ENCODE peak calls at places on chromosome 5, in four cellular contexts. G is H1, H is SK-N-SH, P is HepG2. W is an unnamed sample.

GRCh38 chr5:88875609-88876234 is 7.3 kb downstream of the MEF2C start:
- DNase-seq in G (no peak), H (no peak), P (no peak), W (no peak)

GRCh38 chr5:146828385-146828784 is 50.2 kb downstream of the PPP2R2B start:
- DNase-seq in G (no peak), H (peak; percentile 47), P (no peak), W (no peak)

GRCh38 chr5:140822281-140822629 is 842 bp downstream of the PCDHA5 start:
- DNase-seq in G (no peak), H (no peak), P (no peak), W (no peak)

GRCh38 chr5:157109744-157110143 is 900 bp upstream of the HAVCR2 start:
- DNase-seq in G (no peak), H (no peak), P (no peak), W (no peak)

GRCh38 chr5:2536632-2537031 is 214.8 kb downstream of the IRX2 start:
- DNase-seq in G (no peak), H (no peak), P (no peak), W (no peak)

GRCh38 chr5:150166193-150167162 is at the start of gene CDX1:
- DNase-seq in G (no peak), H (peak; percentile 68), P (no peak), W (no peak)

GRCh38 chr5:151903243-151903653 is 21.4 kb downstream of the GLRA1 start:
- DNase-seq in G (no peak), H (no peak), P (no peak), W (no peak)

GRCh38 chr5:125258610-125259009 is 512.2 kb upstream of the ZNF608 start:
- DNase-seq in G (no peak), H (no peak), P (no peak), W (no peak)

GRCh38 chr5:45105491-45105994 is 296.8 kb downstream of the MRPS30 start:
- DNase-seq in G (no peak), H (no peak), P (no peak), W (no peak)

GRCh38 chr5:34415559-34416198 is 240.4 kb upstream of the RAI14 start:
- DNase-seq in G (no peak), H (no peak), P (no peak), W (no peak)

GRCh38 chr5:4225741-4226140 is 630.1 kb downstream of the IRX1 start:
- DNase-seq in G (no peak), H (no peak), P (no peak), W (no peak)

GRCh38 chr5:143181173-143181572 is 222.3 kb downstream of the NR3C1 start:
- DNase-seq in G (no peak), H (no peak), P (no peak), W (no peak)

GRCh38 chr5:142824391-142824790 is 54.2 kb downstream of the ARHGAP26 start:
- DNase-seq in G (no peak), H (no peak), P (no peak), W (no peak)

GRCh38 chr5:74233571-74233970 is 407.0 kb downstream of the ENC1 start:
- DNase-seq in G (no peak), H (no peak), P (no peak), W (no peak)

GRCh38 chr5:61525573-61526142 is 193.6 kb downstream of the ZSWIM6 start:
- DNase-seq in G (no peak), H (no peak), P (no peak), W (no peak)

GRCh38 chr5:5585751-5586341 is 163.4 kb downstream of the ICE1 start:
- DNase-seq in G (no peak), H (no peak), P (no peak), W (no peak)

GRCh38 chr5:1103505-1104326 is 8.1 kb downstream of the SLC12A7 start:
- DNase-seq in G (no peak), H (no peak), P (peak; percentile 47), W (peak; percentile 53)

GRCh38 chr5:145976431-145977155 is 40.2 kb downstream of the SH3RF2 start:
- DNase-seq in G (no peak), H (no peak), P (no peak), W (no peak)

DNA sequence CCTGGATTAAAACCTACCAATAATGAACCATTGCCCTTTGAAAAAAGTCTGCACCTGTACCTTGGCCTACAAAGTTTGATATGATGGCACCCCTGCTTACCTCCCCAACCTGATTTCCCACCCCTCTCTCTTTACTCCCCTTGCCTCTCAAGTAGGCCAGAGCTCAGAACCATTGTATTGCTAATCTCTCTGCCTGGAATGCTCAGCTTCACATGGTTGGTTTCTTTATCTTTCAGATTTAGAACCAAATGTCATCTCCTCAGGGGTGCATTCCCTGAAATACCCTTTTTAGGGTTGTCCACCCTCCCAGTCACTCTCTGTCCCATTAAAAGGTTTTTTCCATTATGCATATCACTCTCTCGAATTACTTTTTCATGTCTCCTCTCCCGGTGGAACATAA is 116.6 kb upstream of the VCAN start:
- DNase-seq in G (peak; percentile 52), H (no peak), P (no peak), W (no peak)
- TF ChIP-seq CHD2 in G (peak; percentile 63), H (no peak), P (no peak), W (no peak)

GRCh38 chr5:158845941-158846340 is 253.8 kb downstream of the EBF1 start:
- DNase-seq in G (no peak), H (no peak), P (no peak), W (no peak)

GRCh38 chr5:158840193-158840592 is 259.5 kb downstream of the EBF1 start:
- DNase-seq in G (no peak), H (no peak), P (no peak), W (no peak)

GRCh38 chr5:158841481-158841880 is 258.2 kb downstream of the EBF1 start:
- DNase-seq in G (no peak), H (no peak), P (no peak), W (no peak)

GRCh38 chr5:158841918-158842317 is 257.8 kb downstream of the EBF1 start:
- DNase-seq in G (no peak), H (no peak), P (no peak), W (no peak)

GRCh38 chr5:158843305-158843704 is 256.4 kb downstream of the EBF1 start:
- DNase-seq in G (no peak), H (no peak), P (no peak), W (no peak)
- TF ChIP-seq CHD2 in G (no peak), H (no peak), P (no peak), W (no peak)

GRCh38 chr5:39186722-39187539 is 32.4 kb downstream of the FYB1 start:
- DNase-seq in G (no peak), H (no peak), P (no peak), W (no peak)
- TF ChIP-seq CHD2 in G (no peak), H (no peak), P (no peak), W (no peak)

GRCh38 chr5:84292000-84292642 is 92.6 kb downstream of the EDIL3 start:
- DNase-seq in G (no peak), H (no peak), P (no peak), W (no peak)

GRCh38 chr5:84286662-84287061 is 98.0 kb downstream of the EDIL3 start:
- DNase-seq in G (no peak), H (no peak), P (no peak), W (no peak)

GRCh38 chr5:84290161-84290560 is 94.5 kb downstream of the EDIL3 start:
- DNase-seq in G (no peak), H (no peak), P (no peak), W (no peak)

GRCh38 chr5:84290673-84291072 is 94.0 kb downstream of the EDIL3 start:
- DNase-seq in G (no peak), H (no peak), P (no peak), W (no peak)

GRCh38 chr5:84287964-84288363 is 96.7 kb downstream of the EDIL3 start:
- DNase-seq in G (no peak), H (no peak), P (no peak), W (no peak)
- TF ChIP-seq CHD2 in G (no peak), H (no peak), P (no peak), W (no peak)

DNA sequence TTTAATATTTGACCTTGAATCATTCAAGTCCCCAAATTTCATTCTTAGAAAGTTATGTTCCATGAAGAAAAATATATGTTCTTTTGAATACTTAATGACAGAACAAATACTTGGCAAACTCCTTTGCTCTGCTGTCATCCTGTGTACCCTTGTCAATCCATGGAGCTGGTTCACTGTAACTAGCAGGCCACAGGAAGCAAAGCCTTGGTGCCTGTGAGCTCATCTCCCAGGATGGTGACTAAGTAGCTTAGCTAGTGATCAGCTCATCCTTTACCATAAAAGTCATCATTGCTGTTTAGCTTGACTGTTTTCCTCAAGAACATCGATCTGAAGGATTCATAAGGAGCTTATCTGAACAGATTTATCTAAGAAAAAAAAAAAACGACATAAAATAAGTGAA is 65.4 kb downstream of the WDR41 start:
- DNase-seq in G (no peak), H (no peak), P (peak; percentile 27), W (no peak)
- TF ChIP-seq CHD2 in G (no peak), H (no peak), P (no peak), W (no peak)

GRCh38 chr5:41445937-41446563 is 64.4 kb downstream of the PLCXD3 start:
- DNase-seq in G (no peak), H (no peak), P (no peak), W (no peak)
- TF ChIP-seq CHD2 in G (no peak), H (no peak), P (no peak), W (no peak)

DNA sequence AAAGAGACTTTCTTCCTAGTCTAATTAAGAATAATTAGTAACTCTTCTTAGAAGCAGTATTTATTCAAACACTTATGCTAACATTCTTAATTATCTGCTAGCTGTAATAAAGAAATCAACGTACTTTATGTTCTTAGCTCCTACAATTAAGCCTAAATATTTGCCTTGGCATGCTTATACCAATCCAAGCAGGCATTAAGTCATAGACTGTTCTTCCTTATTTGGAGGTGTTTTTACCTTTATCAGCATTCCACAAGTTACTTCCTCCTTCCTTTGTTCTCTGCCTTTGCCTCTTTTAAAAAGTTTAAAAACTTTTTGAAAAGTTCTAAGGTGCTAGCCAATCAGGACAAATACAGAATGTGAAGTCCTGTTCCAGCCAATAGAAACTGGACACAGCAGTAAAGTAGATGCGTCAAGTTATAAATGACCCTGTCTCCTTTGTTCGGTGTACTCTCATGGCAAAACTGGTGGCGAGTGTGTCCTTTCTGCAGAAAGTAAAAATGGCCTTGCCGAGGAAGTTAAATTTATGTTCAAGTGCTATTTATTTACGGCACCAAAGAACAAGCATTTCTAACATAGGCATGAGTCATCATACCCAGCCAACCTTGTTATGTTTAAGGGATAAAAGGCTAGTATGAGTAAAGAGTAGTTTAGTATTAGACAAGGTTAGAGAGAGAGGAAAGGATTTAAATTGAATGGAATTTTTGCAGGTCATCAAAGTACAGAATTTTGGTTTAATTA is 58.6 kb downstream of the GPBP1 start:
- DNase-seq in G (no peak), H (no peak), P (no peak), W (no peak)
- TF ChIP-seq CHD2 in G (no peak), H (no peak), P (no peak), W (no peak)